ENCODE peak calls at places on chromosomes 1 and 21, in six cellular contexts. I is psoas muscle; U is PC-9; X is CD8-positive, alpha-beta memory T cell; E is lung; F is mammary epithelial cell. P is an unnamed sample.

GRCh38 chr1:205858141-205858961 is 8.4 kb upstream of the PM20D1 start:
- DNase-seq in I (no peak), U (no peak), X (no peak), E (no peak), F (no peak), P (no peak)

GRCh38 chr1:234721476-234722266 is 111.7 kb upstream of the IRF2BP2 start:
- DNase-seq in I (no peak), U (no peak), X (no peak), E (peak), F (no peak), P (no peak)

GRCh38 chr21:35664683-35665082 is 395.6 kb downstream of the SETD4 start:
- DNase-seq in I (no peak), U (peak), X (no peak), E (no peak), F (peak), P (no peak)

GRCh38 chr1:223215026-223215425 is 72.0 kb upstream of the TLR5 start:
- DNase-seq in I (no peak), U (no peak), X (no peak), E (no peak), F (no peak), P (no peak)

GRCh38 chr1:202018476-202019234 is 8.3 kb downstream of the ELF3 start:
- DNase-seq in I (no peak), U (peak), X (no peak), E (peak), F (peak), P (no peak)

GRCh38 chr21:42518216-42518615 is 4.6 kb downstream of the SLC37A1 start:
- DNase-seq in I (no peak), U (peak), X (no peak), E (no peak), F (peak), P (no peak)

GRCh38 chr1:4422496-4423289 is 231.7 kb upstream of the AJAP1 start:
- DNase-seq in I (no peak), U (no peak), X (no peak), E (no peak), F (no peak), P (no peak)

GRCh38 chr1:159921251-159921650 is 4.1 kb downstream of the TAGLN2 start:
- DNase-seq in I (no peak), U (no peak), X (no peak), E (no peak), F (no peak), P (no peak)

GRCh38 chr21:28793043-28793442 is 199.6 kb downstream of the LTN1 start:
- DNase-seq in I (no peak), U (no peak), X (no peak), E (no peak), F (no peak), P (no peak)

GRCh38 chr21:39034590-39035536 is 148.4 kb downstream of the PSMG1 start:
- DNase-seq in I (no peak), U (no peak), X (no peak), E (no peak), F (no peak), P (no peak)

GRCh38 chr1:68111804-68112436 is 61.5 kb upstream of the DIRAS3 start:
- DNase-seq in I (peak), U (peak), X (no peak), E (peak), F (peak), P (no peak)

GRCh38 chr1:40650075-40650474 is 15.4 kb downstream of the RIMS3 start:
- DNase-seq in I (no peak), U (no peak), X (no peak), E (no peak), F (no peak), P (no peak)

GRCh38 chr1:44408181-44409018 is 3.3 kb downstream of the RNF220 start:
- DNase-seq in I (no peak), U (no peak), X (no peak), E (no peak), F (no peak), P (no peak)

GRCh38 chr1:61585714-61586113 is 139.2 kb downstream of the TM2D1 start:
- DNase-seq in I (no peak), U (no peak), X (no peak), E (no peak), F (peak), P (no peak)

GRCh38 chr21:32306021-32306780 is 7.5 kb downstream of the MRAP start:
- DNase-seq in I (no peak), U (no peak), X (no peak), E (no peak), F (no peak), P (no peak)

GRCh38 chr1:24805534-24806301 is 60.5 kb downstream of the CLIC4 start:
- DNase-seq in I (no peak), U (no peak), X (no peak), E (no peak), F (peak), P (no peak)

GRCh38 chr1:179129702-179130473 is 48.0 kb downstream of the TOR3A start:
- DNase-seq in I (no peak), U (no peak), X (no peak), E (no peak), F (peak), P (no peak)

GRCh38 chr1:5254975-5255374 is 600.6 kb downstream of the AJAP1 start:
- DNase-seq in I (no peak), U (no peak), X (no peak), E (no peak), F (no peak), P (no peak)

GRCh38 chr1:29482064-29482463 is 245.7 kb downstream of the PTPRU start:
- DNase-seq in I (no peak), U (no peak), X (no peak), E (no peak), F (no peak), P (no peak)

GRCh38 chr1:69523032-69523431 is 44.7 kb upstream of the LRRC7 start:
- DNase-seq in I (no peak), U (no peak), X (no peak), E (no peak), F (peak), P (peak)

GRCh38 chr1:38266197-38266520 is 219.6 kb upstream of the POU3F1 start:
- DNase-seq in I (no peak), U (no peak), X (no peak), E (no peak), F (no peak), P (no peak)

GRCh38 chr21:18602711-18603110 is 199.1 kb upstream of the TMPRSS15 start:
- DNase-seq in I (no peak), U (no peak), X (no peak), E (no peak), F (no peak), P (no peak)

GRCh38 chr1:213874789-213875188 is 113.0 kb upstream of the PROX1 start:
- DNase-seq in I (no peak), U (no peak), X (no peak), E (no peak), F (no peak), P (no peak)

GRCh38 chr1:37399205-37399604 is 75.2 kb upstream of the ZC3H12A start:
- DNase-seq in I (no peak), U (no peak), X (no peak), E (no peak), F (no peak), P (no peak)

GRCh38 chr1:17669866-17670451 is 85.2 kb upstream of the ACTL8 start:
- DNase-seq in I (peak), U (no peak), X (no peak), E (no peak), F (no peak), P (no peak)

GRCh38 chr1:165235158-165235776 is 121.2 kb downstream of the LMX1A start:
- DNase-seq in I (peak), U (no peak), X (no peak), E (no peak), F (no peak), P (no peak)
- H3K4me3 ChIP-seq in I (peak), U (no peak), X (no peak), E (no peak), F (no peak), P (no peak)

GRCh38 chr1:228309548-228310067 is 97.0 kb downstream of the TRIM11 start:
- DNase-seq in I (peak), U (no peak), X (no peak), E (no peak), F (no peak), P (no peak)

GRCh38 chr1:228307218-228308023 is 99.2 kb downstream of the TRIM11 start:
- DNase-seq in I (peak), U (no peak), X (no peak), E (no peak), F (no peak), P (no peak)

GRCh38 chr1:228308628-228309547 is 97.7 kb downstream of the TRIM11 start:
- DNase-seq in I (peak), U (no peak), X (no peak), E (no peak), F (no peak), P (no peak)

GRCh38 chr1:228306275-228307217 is 98.7 kb downstream of the OBSCN start:
- DNase-seq in I (peak), U (no peak), X (no peak), E (no peak), F (no peak), P (no peak)

DNA sequence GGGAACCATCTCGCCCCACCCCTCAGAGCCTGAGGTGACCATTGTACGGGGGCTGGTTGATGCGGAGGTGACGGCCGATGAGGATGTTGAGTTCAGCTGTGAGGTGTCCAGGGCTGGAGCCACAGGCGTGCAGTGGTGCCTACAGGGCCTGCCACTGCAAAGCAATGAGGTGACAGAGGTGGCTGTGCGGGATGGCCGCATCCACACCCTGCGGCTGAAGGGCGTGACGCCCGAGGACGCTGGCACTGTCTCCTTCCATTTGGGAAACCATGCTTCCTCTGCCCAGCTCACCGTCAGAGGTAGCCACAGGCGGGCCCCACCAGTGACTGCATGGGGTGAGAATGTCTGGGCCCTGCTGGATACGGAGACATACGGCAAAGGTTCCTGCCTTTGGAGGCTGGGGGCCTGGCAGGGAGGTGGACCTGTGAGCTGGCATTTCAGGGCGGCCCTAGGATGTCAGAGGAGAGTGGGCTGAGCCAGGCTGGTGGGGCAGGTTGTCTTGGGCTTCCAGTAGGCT is 98.5 kb downstream of the TRIM11 start:
- DNase-seq in I (peak), U (no peak), X (no peak), E (no peak), F (no peak), P (no peak)
- H3K4me3 ChIP-seq in I (no peak), U (no peak), X (no peak), E (no peak), F (no peak), P (no peak)

GRCh38 chr1:161949543-161949942 is 74.1 kb downstream of the OLFML2B start:
- DNase-seq in I (no peak), U (no peak), X (no peak), E (no peak), F (no peak), P (no peak)

GRCh38 chr1:161943713-161944112 is 80.0 kb downstream of the OLFML2B start:
- DNase-seq in I (no peak), U (no peak), X (no peak), E (no peak), F (no peak), P (no peak)

GRCh38 chr1:161948435-161948834 is 75.2 kb downstream of the OLFML2B start:
- DNase-seq in I (no peak), U (no peak), X (no peak), E (no peak), F (no peak), P (no peak)

GRCh38 chr1:161945306-161945705 is 78.4 kb downstream of the OLFML2B start:
- DNase-seq in I (no peak), U (no peak), X (no peak), E (no peak), F (no peak), P (no peak)

DNA sequence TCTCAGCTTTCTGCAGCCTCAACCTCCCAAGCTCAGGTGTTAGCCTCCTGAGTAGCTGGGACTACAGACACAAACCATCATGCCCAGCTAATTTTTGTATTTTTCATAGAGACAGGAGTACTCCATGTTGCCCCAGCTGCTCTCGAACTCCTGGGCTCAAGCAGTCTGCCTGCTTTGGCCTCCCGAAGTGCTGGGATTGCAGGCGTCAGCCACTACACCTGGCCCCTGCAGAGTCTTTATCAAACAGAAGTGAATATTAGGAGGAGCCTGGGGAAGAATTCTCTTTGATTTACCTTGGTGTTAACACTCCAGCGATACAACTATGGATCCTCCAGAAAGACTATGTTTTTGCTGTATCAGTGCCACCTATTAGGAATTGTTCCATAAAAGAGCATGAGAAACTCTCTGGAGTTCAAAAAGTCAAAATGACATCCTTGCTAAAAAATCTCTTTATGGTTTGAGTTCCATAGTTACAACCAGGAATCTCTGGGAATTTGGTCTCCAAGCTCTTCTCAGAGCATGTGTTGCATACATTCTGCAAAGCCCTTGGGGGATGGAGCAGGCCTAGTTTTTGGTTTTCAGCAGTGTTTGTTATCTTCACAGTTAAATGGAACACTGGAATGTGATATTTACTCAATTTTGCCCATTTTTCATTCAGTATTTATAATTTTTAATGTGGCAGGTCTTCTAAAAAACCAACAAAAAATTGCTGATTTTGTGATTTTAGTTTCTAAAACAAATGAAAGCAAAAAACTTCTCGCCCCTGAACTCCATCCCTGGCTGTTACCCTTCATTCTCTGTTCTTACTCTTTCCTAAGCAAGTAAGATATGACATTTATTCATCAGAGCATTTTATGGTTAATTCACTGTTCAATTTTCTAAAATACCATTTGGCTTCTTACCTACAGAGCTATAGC is 77.3 kb downstream of the OLFML2B start:
- DNase-seq in I (no peak), U (no peak), X (no peak), E (no peak), F (no peak), P (no peak)
- H3K4me3 ChIP-seq in I (no peak), U (no peak), X (no peak), E (no peak), F (no peak), P (no peak)

GRCh38 chr1:43367026-43367903 is 546 bp downstream of the ELOVL1 start:
- DNase-seq in I (peak), U (no peak), X (no peak), E (no peak), F (peak), P (no peak)

GRCh38 chr1:43366179-43366578 is 1.6 kb downstream of the ELOVL1 start:
- DNase-seq in I (no peak), U (peak), X (no peak), E (peak), F (peak), P (no peak)

GRCh38 chr1:43363935-43364525 is 3.8 kb downstream of the ELOVL1 start:
- DNase-seq in I (no peak), U (no peak), X (no peak), E (no peak), F (no peak), P (no peak)

GRCh38 chr1:43366601-43367025 is 1.2 kb downstream of the ELOVL1 start:
- DNase-seq in I (no peak), U (peak), X (no peak), E (peak), F (peak), P (no peak)

GRCh38 chr1:43365678-43366077 is 2.1 kb downstream of the ELOVL1 start:
- DNase-seq in I (no peak), U (no peak), X (no peak), E (no peak), F (no peak), P (no peak)
- H3K4me3 ChIP-seq in I (no peak), U (peak), X (no peak), E (no peak), F (peak), P (peak)

P was measured in keratinocyte.